ENCODE peak calls at places on chromosomes 6 and 20, in five cellular contexts. One of them, this sample, is unnamed.

GRCh38 chr6:140344149-140344913 is 969.9 kb upstream of the CITED2 start:
- DNase-seq in GM23338: no peak
- DNase-seq in MM.1S: no peak
- DNase-seq in PC-3: peak
- DNase-seq in HCT116: no peak
- DNase-seq in this sample: no peak

GRCh38 chr6:156387472-156387871 is 389.7 kb upstream of the ARID1B start:
- DNase-seq in GM23338: no peak
- DNase-seq in MM.1S: no peak
- DNase-seq in PC-3: no peak
- DNase-seq in HCT116: no peak
- DNase-seq in this sample: no peak

GRCh38 chr6:136360783-136361182 is 71.1 kb upstream of the BCLAF1 start:
- DNase-seq in GM23338: no peak
- DNase-seq in MM.1S: no peak
- DNase-seq in PC-3: no peak
- DNase-seq in HCT116: no peak
- DNase-seq in this sample: no peak

GRCh38 chr6:167948716-167949115 is 48.8 kb upstream of the KIF25 start:
- DNase-seq in GM23338: no peak
- DNase-seq in MM.1S: no peak
- DNase-seq in PC-3: no peak
- DNase-seq in HCT116: no peak
- DNase-seq in this sample: no peak

GRCh38 chr20:8330316-8330784 is 198.3 kb downstream of the PLCB1 start:
- DNase-seq in GM23338: no peak
- DNase-seq in MM.1S: no peak
- DNase-seq in PC-3: no peak
- DNase-seq in HCT116: no peak
- DNase-seq in this sample: no peak

GRCh38 chr6:69867075-69867911 is 937 bp downstream of the COL19A1 start:
- DNase-seq in GM23338: peak
- DNase-seq in MM.1S: peak
- DNase-seq in PC-3: peak
- DNase-seq in HCT116: no peak
- DNase-seq in this sample: peak

GRCh38 chr6:107202876-107203468 is 87.7 kb upstream of the BEND3 start:
- DNase-seq in GM23338: no peak
- DNase-seq in MM.1S: no peak
- DNase-seq in PC-3: peak
- DNase-seq in HCT116: no peak
- DNase-seq in this sample: no peak

GRCh38 chr6:11231564-11232176 is 798 bp downstream of the NEDD9 start:
- DNase-seq in GM23338: peak
- DNase-seq in MM.1S: no peak
- DNase-seq in PC-3: peak
- DNase-seq in HCT116: no peak
- DNase-seq in this sample: peak

GRCh38 chr20:17771206-17772004 is 71.6 kb downstream of the BANF2 start:
- DNase-seq in GM23338: no peak
- DNase-seq in MM.1S: no peak
- DNase-seq in PC-3: no peak
- DNase-seq in HCT116: no peak
- DNase-seq in this sample: no peak

GRCh38 chr6:37517411-37517812 is 17.7 kb upstream of the CCDC167 start:
- DNase-seq in GM23338: no peak
- DNase-seq in MM.1S: peak
- DNase-seq in PC-3: no peak
- DNase-seq in HCT116: no peak
- DNase-seq in this sample: no peak

GRCh38 chr6:45195137-45195536 is 133.0 kb upstream of the RUNX2 start:
- DNase-seq in GM23338: no peak
- DNase-seq in MM.1S: no peak
- DNase-seq in PC-3: no peak
- DNase-seq in HCT116: no peak
- DNase-seq in this sample: no peak

GRCh38 chr6:22057962-22058361 is 238.9 kb downstream of the PRL start:
- DNase-seq in GM23338: no peak
- DNase-seq in MM.1S: no peak
- DNase-seq in PC-3: no peak
- DNase-seq in HCT116: no peak
- DNase-seq in this sample: no peak

GRCh38 chr6:31663961-31664789 is 622 bp downstream of the GPANK1 start:
- DNase-seq in GM23338: no peak
- DNase-seq in MM.1S: peak
- DNase-seq in PC-3: peak
- DNase-seq in HCT116: no peak
- DNase-seq in this sample: no peak

GRCh38 chr6:42454428-42454791 is 2.7 kb upstream of the TRERF1 start:
- DNase-seq in GM23338: peak
- DNase-seq in MM.1S: no peak
- DNase-seq in PC-3: no peak
- DNase-seq in HCT116: no peak
- DNase-seq in this sample: peak

GRCh38 chr6:170080828-170081368 is 210.0 kb downstream of the DLL1 start:
- DNase-seq in GM23338: no peak
- DNase-seq in MM.1S: no peak
- DNase-seq in PC-3: no peak
- DNase-seq in HCT116: no peak
- DNase-seq in this sample: peak

GRCh38 chr20:58420798-58421496 is 31.9 kb downstream of the VAPB start:
- DNase-seq in GM23338: no peak
- DNase-seq in MM.1S: no peak
- DNase-seq in PC-3: peak
- DNase-seq in HCT116: peak
- DNase-seq in this sample: no peak

GRCh38 chr6:75530696-75531095 is 37.1 kb upstream of the FILIP1 start:
- DNase-seq in GM23338: no peak
- DNase-seq in MM.1S: no peak
- DNase-seq in PC-3: no peak
- DNase-seq in HCT116: no peak
- DNase-seq in this sample: no peak

GRCh38 chr6:2072450-2072849 is 173.0 kb downstream of the GMDS start:
- DNase-seq in GM23338: no peak
- DNase-seq in MM.1S: no peak
- DNase-seq in PC-3: no peak
- DNase-seq in HCT116: no peak
- DNase-seq in this sample: no peak

GRCh38 chr6:220312-220711 is 72.0 kb upstream of the DUSP22 start:
- DNase-seq in GM23338: no peak
- DNase-seq in MM.1S: no peak
- DNase-seq in PC-3: no peak
- DNase-seq in HCT116: no peak
- DNase-seq in this sample: no peak

GRCh38 chr6:84665392-84665791 is 99.0 kb downstream of the TBX18 start:
- DNase-seq in GM23338: no peak
- DNase-seq in MM.1S: no peak
- DNase-seq in PC-3: no peak
- DNase-seq in HCT116: no peak
- DNase-seq in this sample: no peak

GRCh38 chr6:2848851-2849250 is 7.2 kb upstream of the SERPINB1 start:
- DNase-seq in GM23338: peak
- DNase-seq in MM.1S: peak
- DNase-seq in PC-3: no peak
- DNase-seq in HCT116: no peak
- DNase-seq in this sample: no peak

GRCh38 chr6:79152269-79152737 is 74.2 kb upstream of the PHIP start:
- DNase-seq in GM23338: peak
- DNase-seq in MM.1S: no peak
- DNase-seq in PC-3: peak
- DNase-seq in HCT116: no peak
- DNase-seq in this sample: peak

GRCh38 chr6:121851056-121851455 is 415.6 kb downstream of the GJA1 start:
- DNase-seq in GM23338: peak
- DNase-seq in MM.1S: no peak
- DNase-seq in PC-3: no peak
- DNase-seq in HCT116: no peak
- DNase-seq in this sample: peak

GRCh38 chr6:103113416-103113815 is 1719.9 kb downstream of the GRIK2 start:
- DNase-seq in GM23338: no peak
- DNase-seq in MM.1S: no peak
- DNase-seq in PC-3: no peak
- DNase-seq in HCT116: no peak
- DNase-seq in this sample: no peak

GRCh38 chr6:130018830-130019795 is 732 bp downstream of the L3MBTL3 start:
- DNase-seq in GM23338: peak
- DNase-seq in MM.1S: peak
- DNase-seq in PC-3: peak
- DNase-seq in HCT116: no peak
- DNase-seq in this sample: peak

GRCh38 chr6:18388942-18389341 is 1.8 kb downstream of the RNF144B start:
- DNase-seq in GM23338: peak
- DNase-seq in MM.1S: no peak
- DNase-seq in PC-3: peak
- DNase-seq in HCT116: no peak
- DNase-seq in this sample: no peak

GRCh38 chr6:161701051-161701450 is 427.2 kb upstream of the AGPAT4 start:
- DNase-seq in GM23338: no peak
- DNase-seq in MM.1S: no peak
- DNase-seq in PC-3: no peak
- DNase-seq in HCT116: no peak
- DNase-seq in this sample: no peak

DNA sequence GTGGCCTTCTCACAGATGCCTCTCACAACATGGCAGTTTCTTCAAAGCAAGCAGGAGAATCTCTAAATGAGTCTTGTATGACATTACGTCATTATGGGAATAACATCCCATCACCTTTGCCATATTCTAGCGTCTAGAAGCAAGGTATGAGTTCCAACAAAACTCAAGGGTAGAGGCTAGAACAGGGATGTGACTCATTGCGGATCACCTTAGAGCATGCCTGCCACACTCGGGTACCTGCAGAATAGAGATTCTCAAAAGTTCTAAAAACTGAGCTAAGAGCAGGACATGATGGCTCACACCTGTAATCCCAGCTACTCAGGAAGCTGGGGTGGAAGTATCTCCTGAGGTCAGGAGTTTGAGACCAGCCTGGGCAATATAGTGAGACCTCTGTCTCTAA is 182.8 kb downstream of the SLC16A10 start:
- DNase-seq in GM23338: no peak
- DNase-seq in MM.1S: no peak
- DNase-seq in PC-3: no peak
- DNase-seq in HCT116: no peak
- DNase-seq in this sample: no peak
- H3K4me2 ChIP-seq in GM23338: no peak
- H3K4me2 ChIP-seq in MM.1S: no peak
- H3K4me2 ChIP-seq in PC-3: no peak
- H3K4me2 ChIP-seq in HCT116: no peak
- H3K4me2 ChIP-seq in this sample: no peak

DNA sequence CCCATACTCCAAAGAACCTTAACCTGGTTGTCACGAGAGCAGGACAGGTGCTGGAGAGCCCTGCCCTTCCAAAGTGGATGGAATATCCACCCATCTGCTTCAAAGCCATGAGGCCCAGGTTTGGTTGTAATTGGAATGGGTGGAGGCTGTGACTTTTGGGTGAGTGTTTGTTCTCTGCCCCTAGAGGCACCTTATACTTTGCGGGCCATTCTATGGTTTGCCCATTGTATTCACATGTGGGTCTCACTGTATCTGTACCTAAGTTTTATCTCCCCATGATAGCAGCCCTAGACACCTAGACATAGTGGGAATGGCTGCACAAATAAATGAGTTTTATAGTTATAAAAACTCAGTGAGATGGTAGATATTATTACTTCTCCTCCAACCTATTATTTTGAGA is 67.1 kb upstream of the NAA20 start:
- DNase-seq in GM23338: no peak
- DNase-seq in MM.1S: no peak
- DNase-seq in PC-3: no peak
- DNase-seq in HCT116: no peak
- DNase-seq in this sample: no peak
- TF ChIP-seq EZH2phosphoT487 in GM23338: no peak
- TF ChIP-seq EZH2phosphoT487 in MM.1S: no peak
- TF ChIP-seq EZH2phosphoT487 in PC-3: no peak
- TF ChIP-seq EZH2phosphoT487 in HCT116: no peak
- TF ChIP-seq EZH2phosphoT487 in this sample: no peak

GRCh38 chr6:111722220-111722731 is 116.6 kb upstream of the TRAF3IP2 start:
- DNase-seq in GM23338: no peak
- DNase-seq in MM.1S: no peak
- DNase-seq in PC-3: peak
- DNase-seq in HCT116: no peak
- DNase-seq in this sample: no peak

GRCh38 chr6:111723412-111723970 is 117.8 kb upstream of the TRAF3IP2 start:
- DNase-seq in GM23338: no peak
- DNase-seq in MM.1S: no peak
- DNase-seq in PC-3: no peak
- DNase-seq in HCT116: no peak
- DNase-seq in this sample: no peak

GRCh38 chr6:111724039-111724438 is 118.4 kb upstream of the TRAF3IP2 start:
- DNase-seq in GM23338: no peak
- DNase-seq in MM.1S: no peak
- DNase-seq in PC-3: no peak
- DNase-seq in HCT116: no peak
- DNase-seq in this sample: no peak

GRCh38 chr6:111720931-111721496 is 115.3 kb upstream of the TRAF3IP2 start:
- DNase-seq in GM23338: no peak
- DNase-seq in MM.1S: no peak
- DNase-seq in PC-3: no peak
- DNase-seq in HCT116: no peak
- DNase-seq in this sample: no peak

DNA sequence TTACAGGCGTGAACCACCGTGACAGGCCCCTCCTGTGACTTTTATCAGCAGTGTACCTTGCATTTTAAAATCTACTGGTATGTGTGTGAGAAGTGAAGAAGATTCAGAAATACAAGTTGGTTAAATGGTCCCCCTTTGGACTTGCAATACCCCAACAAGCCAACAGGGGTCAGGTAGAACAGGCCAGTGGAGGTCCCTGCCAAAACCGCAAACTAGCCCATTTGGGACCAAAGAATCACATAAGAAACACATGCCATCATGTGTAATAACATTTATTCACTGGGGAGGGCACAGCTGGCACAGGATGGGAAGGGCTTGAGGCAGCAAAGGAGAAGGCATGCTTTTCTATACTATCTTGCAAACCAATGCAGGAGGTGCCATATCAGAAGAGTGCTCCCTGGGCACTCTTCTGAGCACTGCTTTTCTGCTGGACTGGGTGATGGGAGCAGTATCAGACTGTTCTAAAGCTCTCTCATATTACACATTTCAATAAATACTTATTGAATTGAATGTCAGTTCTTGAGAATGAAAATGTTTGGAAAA is 116.1 kb upstream of the TRAF3IP2 start:
- DNase-seq in GM23338: peak
- DNase-seq in MM.1S: peak
- DNase-seq in PC-3: peak
- DNase-seq in HCT116: peak
- DNase-seq in this sample: peak
- H3K4me2 ChIP-seq in GM23338: no peak
- H3K4me2 ChIP-seq in MM.1S: no peak
- H3K4me2 ChIP-seq in PC-3: no peak
- H3K4me2 ChIP-seq in HCT116: no peak
- H3K4me2 ChIP-seq in this sample: no peak

DNA sequence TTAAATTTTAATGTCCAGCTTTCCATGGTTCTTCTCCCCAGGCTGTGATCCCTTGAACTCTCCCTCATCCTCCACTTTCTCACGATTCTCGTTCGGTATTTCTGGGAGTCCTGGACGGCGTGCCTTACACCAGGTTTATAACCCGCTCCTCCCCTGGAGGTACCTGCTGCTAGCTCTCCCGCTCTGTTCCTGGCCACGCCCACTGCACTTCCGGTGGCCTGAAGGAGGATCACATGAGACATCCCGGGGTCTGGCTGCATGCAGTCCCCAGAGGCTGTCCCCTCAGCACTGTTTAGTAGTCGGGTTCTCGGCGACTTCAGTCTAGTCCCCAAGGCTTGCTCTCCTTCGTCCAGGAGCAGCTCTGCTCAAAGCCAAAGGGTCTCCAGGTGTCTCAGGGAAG is 28.4 kb upstream of the GCLC start:
- DNase-seq in GM23338: peak
- DNase-seq in MM.1S: no peak
- DNase-seq in PC-3: no peak
- DNase-seq in HCT116: no peak
- DNase-seq in this sample: no peak
- TF ChIP-seq EZH2phosphoT487 in GM23338: no peak
- TF ChIP-seq EZH2phosphoT487 in MM.1S: no peak
- TF ChIP-seq EZH2phosphoT487 in PC-3: no peak
- TF ChIP-seq EZH2phosphoT487 in HCT116: no peak
- TF ChIP-seq EZH2phosphoT487 in this sample: no peak

This sample was measured in neural progenitor cell.